ENCODE peak calls at places on chromosomes 6 and 20, in four cellular contexts. Z is K562, I is H1, X is A549. J is an unnamed sample.

GRCh38 chr6:113855500-113856010 is 1.6 kb upstream of the MARCKS start:
- DNase-seq in X (peak), I (peak), Z (no peak), J (no peak)

GRCh38 chr6:111823012-111823411 is 50.2 kb downstream of the FYN start:
- DNase-seq in X (no peak), Z (no peak), I (no peak), J (no peak)

GRCh38 chr6:1745814-1746213 is 136.1 kb downstream of the FOXC1 start:
- DNase-seq in Z (no peak), X (no peak), I (no peak), J (no peak)

GRCh38 chr6:134951494-134952263 is 1.8 kb upstream of the ALDH8A1 start:
- DNase-seq in X (no peak), Z (no peak), I (no peak), J (peak)

GRCh38 chr6:138594042-138594636 is 94.8 kb upstream of the NHSL1 start:
- DNase-seq in Z (no peak), I (no peak), X (no peak), J (no peak)

GRCh38 chr6:144353871-144354314 is 68.8 kb downstream of the UTRN start:
- DNase-seq in X (no peak), I (no peak), Z (no peak), J (no peak)

GRCh38 chr20:37327748-37328147 is 18.2 kb upstream of the SRC start:
- DNase-seq in I (no peak), X (no peak), Z (no peak), J (no peak)

GRCh38 chr6:115759051-115759450 is 301.6 kb downstream of the FRK start:
- DNase-seq in Z (no peak), I (no peak), X (no peak), J (no peak)

GRCh38 chr6:1739680-1740079 is 130.0 kb downstream of the FOXC1 start:
- DNase-seq in X (no peak), Z (no peak), I (no peak), J (no peak)

GRCh38 chr6:11120273-11121005 is 8.9 kb upstream of the ERVFRD-1 start:
- DNase-seq in I (no peak), X (no peak), Z (no peak), J (no peak)

GRCh38 chr6:105424177-105424783 is 21.4 kb upstream of the PREP start:
- DNase-seq in X (peak), Z (peak), I (peak), J (peak)

GRCh38 chr6:7085911-7086310 is 21.9 kb upstream of the RREB1 start:
- DNase-seq in X (no peak), I (no peak), Z (no peak), J (no peak)

GRCh38 chr6:63307581-63308246 is 12.1 kb downstream of the LGSN start:
- DNase-seq in X (peak), I (no peak), Z (peak), J (peak)

GRCh38 chr6:105769987-105770386 is 316.1 kb upstream of the PRDM1 start:
- DNase-seq in Z (no peak), I (no peak), X (no peak), J (no peak)

GRCh38 chr6:121285041-121285440 is 49.2 kb downstream of the TBC1D32 start:
- DNase-seq in X (no peak), I (no peak), Z (no peak), J (no peak)

GRCh38 chr6:106562001-106562400 is 67.3 kb downstream of the RTN4IP1 start:
- DNase-seq in X (no peak), I (no peak), Z (no peak), J (no peak)

GRCh38 chr6:118869894-118870665 is 23.9 kb upstream of the ASF1A start:
- DNase-seq in Z (no peak), X (no peak), I (no peak), J (peak)

GRCh38 chr20:62159835-62160234 is 16.3 kb downstream of the SS18L1 start:
- DNase-seq in Z (no peak), X (no peak), I (no peak), J (no peak)

GRCh38 chr6:75374913-75375530 is 90.4 kb upstream of the TMEM30A start:
- DNase-seq in I (peak), X (no peak), Z (no peak), J (no peak)

GRCh38 chr20:58719971-58720371 is 27.4 kb downstream of the NPEPL1 start:
- DNase-seq in Z (no peak), X (no peak), I (peak), J (no peak)

GRCh38 chr6:33927551-33927950 is 123.7 kb upstream of the MLN start:
- DNase-seq in X (no peak), Z (no peak), I (no peak), J (no peak)

GRCh38 chr6:81238390-81238789 is 514.1 kb downstream of the TENT5A start:
- DNase-seq in I (no peak), Z (no peak), X (no peak), J (no peak)

GRCh38 chr20:50658804-50659380 is 32.5 kb downstream of the RIPOR3 start:
- DNase-seq in X (no peak), I (no peak), Z (no peak), J (no peak)

GRCh38 chr20:50655325-50655880 is 35.9 kb downstream of the RIPOR3 start:
- DNase-seq in I (no peak), X (no peak), Z (no peak), J (no peak)

GRCh38 chr20:50664248-50664647 is 27.1 kb downstream of the RIPOR3 start:
- DNase-seq in I (no peak), X (no peak), Z (no peak), J (no peak)

GRCh38 chr20:50663095-50663821 is 28.1 kb downstream of the RIPOR3 start:
- DNase-seq in X (no peak), I (no peak), Z (no peak), J (peak)

GRCh38 chr20:50659975-50660670 is 31.2 kb downstream of the RIPOR3 start:
- DNase-seq in X (no peak), I (no peak), Z (no peak), J (no peak)
- TF ChIP-seq PHF8 in X (no peak), I (no peak), Z (no peak), J (no peak)

GRCh38 chr6:160795716-160796115 is 93.7 kb downstream of the PLG start:
- DNase-seq in X (no peak), I (no peak), Z (no peak), J (no peak)

GRCh38 chr6:160804639-160805038 is 102.6 kb downstream of the PLG start:
- DNase-seq in X (no peak), Z (no peak), I (no peak), J (no peak)

GRCh38 chr6:160799801-160800200 is 97.8 kb downstream of the PLG start:
- DNase-seq in I (no peak), X (no peak), Z (no peak), J (no peak)

GRCh38 chr6:160798625-160799024 is 96.6 kb downstream of the PLG start:
- DNase-seq in I (no peak), X (no peak), Z (no peak), J (no peak)

DNA sequence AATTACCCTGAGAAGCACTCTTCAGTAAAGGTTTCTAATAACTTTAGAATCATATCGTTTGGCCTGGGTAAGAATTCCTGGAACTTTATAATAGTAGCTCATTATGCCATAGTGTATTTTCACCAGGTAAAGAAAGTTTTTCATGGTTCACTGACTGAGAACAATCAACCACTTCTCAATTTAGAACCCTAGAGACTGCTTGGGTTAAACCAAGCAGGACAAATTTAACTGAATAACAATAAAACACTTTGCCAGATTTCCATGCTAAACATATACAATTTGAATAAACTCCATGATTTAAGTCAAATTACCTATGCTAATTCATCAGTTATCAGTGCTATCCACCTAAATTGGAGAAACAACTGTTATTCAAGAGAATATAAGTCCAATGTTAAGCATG is 99.4 kb downstream of the PLG start:
- DNase-seq in I (no peak), X (no peak), Z (no peak), J (no peak)
- TF ChIP-seq PHF8 in I (no peak), X (no peak), Z (no peak), J (no peak)

DNA sequence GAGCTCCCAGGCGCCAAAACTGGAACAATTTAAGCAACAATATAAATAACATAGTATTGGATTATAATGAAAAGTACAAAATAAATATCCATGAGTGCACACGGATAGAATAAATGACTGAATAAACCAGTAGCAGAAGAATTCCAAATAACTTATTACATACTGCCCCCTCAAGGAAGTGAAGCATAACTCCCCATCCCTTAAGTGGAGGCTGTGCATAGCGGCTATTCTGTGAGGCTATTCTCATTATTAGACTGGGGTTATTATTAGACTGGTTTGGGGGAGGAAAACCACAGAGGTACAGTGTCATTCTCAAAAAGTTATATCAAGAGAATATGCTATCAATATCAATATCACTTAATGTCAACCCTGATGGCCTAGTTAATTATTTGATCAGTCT is 94.4 kb upstream of the SIRPA start:
- DNase-seq in Z (no peak), X (peak), I (no peak), J (no peak)
- TF ChIP-seq PHF8 in Z (no peak), X (no peak), I (no peak), J (no peak)

GRCh38 chr20:63381781-63382431 is 20.8 kb upstream of the CHRNA4 start:
- DNase-seq in X (peak), Z (peak), I (peak), J (no peak)
- TF ChIP-seq PHF8 in X (no peak), Z (no peak), I (no peak), J (peak)

GRCh38 chr20:10022615-10023014 is 12.2 kb upstream of the ANKEF1 start:
- DNase-seq in I (no peak), X (no peak), Z (no peak), J (no peak)

GRCh38 chr20:10020937-10021336 is 13.8 kb upstream of the ANKEF1 start:
- DNase-seq in X (no peak), I (no peak), Z (no peak), J (no peak)

DNA sequence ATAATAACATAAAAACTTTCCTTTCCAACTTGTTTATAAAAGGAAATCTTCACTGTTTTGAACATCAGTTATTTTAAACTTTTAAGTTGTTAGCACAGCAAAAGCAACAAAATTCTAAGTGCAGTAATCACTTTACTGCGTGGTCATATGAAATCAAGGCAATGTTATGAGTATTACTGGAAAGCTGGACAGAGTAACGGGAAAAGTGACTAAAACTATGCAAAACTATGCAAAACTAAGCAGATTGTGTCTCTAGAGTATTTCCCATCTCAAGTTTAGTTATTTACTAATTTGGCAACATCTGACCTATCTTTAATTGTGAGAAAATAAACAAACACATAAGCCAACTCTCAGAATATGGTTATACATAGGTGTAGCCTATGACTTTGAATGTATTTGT is 10.9 kb upstream of the ANKEF1 start:
- DNase-seq in Z (no peak), X (no peak), I (no peak), J (no peak)
- TF ChIP-seq PHF8 in Z (no peak), X (no peak), I (no peak), J (no peak)

GRCh38 chr20:56323656-56324055 is 35.1 kb upstream of the FAM210B start:
- DNase-seq in X (no peak), Z (no peak), I (no peak), J (no peak)
- TF ChIP-seq PHF8 in X (no peak), Z (no peak), I (no peak), J (no peak)

GRCh38 chr20:43803276-43803675 is 76.5 kb upstream of the GTSF1L start:
- DNase-seq in X (no peak), Z (no peak), I (no peak), J (no peak)

GRCh38 chr20:43799150-43799711 is 72.4 kb upstream of the GTSF1L start:
- DNase-seq in Z (no peak), I (no peak), X (no peak), J (no peak)

GRCh38 chr20:43799741-43800140 is 72.9 kb upstream of the GTSF1L start:
- DNase-seq in Z (no peak), X (no peak), I (no peak), J (no peak)

GRCh38 chr20:43798591-43799149 is 71.9 kb upstream of the GTSF1L start:
- DNase-seq in X (no peak), Z (no peak), I (no peak), J (no peak)

GRCh38 chr20:43800186-43800585 is 73.4 kb upstream of the GTSF1L start:
- DNase-seq in X (no peak), Z (no peak), I (no peak), J (no peak)
- TF ChIP-seq PHF8 in X (no peak), Z (no peak), I (no peak), J (no peak)

DNA sequence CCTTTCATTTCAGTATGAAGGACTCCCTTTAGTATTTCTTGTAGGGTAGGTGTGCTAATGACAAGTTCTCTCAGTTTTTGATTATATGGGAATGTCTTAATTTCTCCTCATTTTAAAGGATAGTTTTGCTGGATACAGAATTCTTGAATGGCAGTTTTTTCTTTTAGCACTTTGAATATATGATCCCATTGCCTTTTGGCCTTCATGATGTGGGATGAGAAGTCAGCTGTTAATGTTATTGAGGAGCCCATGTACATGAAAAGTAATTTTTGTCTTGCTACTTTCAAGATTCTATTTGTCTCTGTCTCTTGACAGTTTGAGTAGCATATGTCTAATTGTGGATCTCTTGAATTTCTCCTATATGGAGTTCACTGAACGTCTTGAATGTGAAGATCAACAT is 30.9 kb downstream of the RSPH3 start:
- DNase-seq in I (no peak), X (no peak), Z (no peak), J (no peak)
- TF ChIP-seq PHF8 in I (no peak), X (no peak), Z (no peak), J (no peak)

DNA sequence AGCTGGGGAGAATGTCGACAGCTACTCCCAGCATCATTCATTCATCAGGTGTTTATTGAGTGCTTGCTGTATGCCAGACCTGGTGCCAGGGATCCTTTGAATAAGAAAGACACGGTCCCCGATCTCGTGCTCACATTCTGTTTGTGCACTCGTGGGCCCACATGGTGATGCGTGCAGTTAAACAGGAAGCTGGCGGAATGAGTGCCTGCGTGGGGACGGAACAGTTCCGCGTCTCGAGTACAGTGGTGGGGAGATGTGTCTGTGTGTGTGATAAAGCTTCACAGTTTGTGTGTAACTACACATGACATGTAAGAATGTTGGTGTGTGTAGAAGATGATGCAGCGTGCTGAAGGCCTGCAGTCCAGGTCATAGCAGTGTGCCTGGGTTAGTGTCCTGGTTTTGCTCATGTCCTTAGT is 6.5 kb downstream of the RBM38 start:
- DNase-seq in I (no peak), X (no peak), Z (no peak), J (no peak)
- TF ChIP-seq PHF8 in I (no peak), X (no peak), Z (no peak), J (no peak)

GRCh38 chr20:17655286-17655651 is 26.8 kb downstream of the RRBP1 start:
- DNase-seq in X (no peak), I (no peak), Z (no peak), J (no peak)

GRCh38 chr20:17655865-17656489 is 26.1 kb downstream of the RRBP1 start:
- DNase-seq in Z (peak), I (no peak), X (no peak), J (no peak)

GRCh38 chr20:17654649-17655285 is 27.3 kb downstream of the RRBP1 start:
- DNase-seq in Z (peak), I (peak), X (no peak), J (peak)

GRCh38 chr20:17652411-17652810 is 29.6 kb downstream of the RRBP1 start:
- DNase-seq in Z (no peak), X (no peak), I (no peak), J (no peak)

GRCh38 chr20:17653835-17654648 is 28.0 kb downstream of the RRBP1 start:
- DNase-seq in X (no peak), Z (no peak), I (no peak), J (no peak)
- TF ChIP-seq PHF8 in X (no peak), Z (no peak), I (no peak), J (no peak)